ENCODE peak calls at places on chromosomes 4 and X, in four cellular contexts. One of them, this sample, is unnamed.

GRCh38 chrX:9770319-9770718 is 4.7 kb upstream of the GPR143 start:
- DNase-seq in activated naive CD4-positive, alpha-beta T cell treated with anti-CD3 and anti-CD28 coated beads, Interleukin-2, amount 50 U/mL, for 16 hours: no peak
- DNase-seq in left cardiac atrium: no peak
- DNase-seq in LoVo: no peak
- DNase-seq in this sample: no peak

GRCh38 chrX:63664083-63664482 is 120.9 kb downstream of the ARHGEF9 start:
- DNase-seq in LoVo: no peak
- DNase-seq in left cardiac atrium: no peak
- DNase-seq in activated naive CD4-positive, alpha-beta T cell treated with anti-CD3 and anti-CD28 coated beads, Interleukin-2, amount 50 U/mL, for 16 hours: no peak
- DNase-seq in this sample: no peak

GRCh38 chrX:1596676-1597344 is 5.4 kb downstream of the AKAP17A start:
- DNase-seq in activated naive CD4-positive, alpha-beta T cell treated with anti-CD3 and anti-CD28 coated beads, Interleukin-2, amount 50 U/mL, for 16 hours: no peak
- DNase-seq in LoVo: no peak
- DNase-seq in left cardiac atrium: no peak
- DNase-seq in this sample: no peak

GRCh38 chrX:48576108-48576507 is 1.8 kb downstream of the RBM3 start:
- DNase-seq in LoVo: no peak
- DNase-seq in left cardiac atrium: no peak
- DNase-seq in activated naive CD4-positive, alpha-beta T cell treated with anti-CD3 and anti-CD28 coated beads, Interleukin-2, amount 50 U/mL, for 16 hours: no peak
- DNase-seq in this sample: no peak

GRCh38 chrX:123084797-123085196 is 99.3 kb upstream of the GRIA3 start:
- DNase-seq in activated naive CD4-positive, alpha-beta T cell treated with anti-CD3 and anti-CD28 coated beads, Interleukin-2, amount 50 U/mL, for 16 hours: no peak
- DNase-seq in LoVo: no peak
- DNase-seq in left cardiac atrium: no peak
- DNase-seq in this sample: no peak

GRCh38 chr4:70868778-70869177 is 29.1 kb upstream of the GRSF1 start:
- DNase-seq in left cardiac atrium: no peak
- DNase-seq in activated naive CD4-positive, alpha-beta T cell treated with anti-CD3 and anti-CD28 coated beads, Interleukin-2, amount 50 U/mL, for 16 hours: no peak
- DNase-seq in LoVo: no peak
- DNase-seq in this sample: no peak

GRCh38 chr4:68209003-68209402 is 36.5 kb downstream of the TMPRSS11B start:
- DNase-seq in LoVo: no peak
- DNase-seq in activated naive CD4-positive, alpha-beta T cell treated with anti-CD3 and anti-CD28 coated beads, Interleukin-2, amount 50 U/mL, for 16 hours: no peak
- DNase-seq in left cardiac atrium: no peak
- DNase-seq in this sample: no peak

GRCh38 chrX:19625612-19626011 is 110.3 kb upstream of the MAP3K15 start:
- DNase-seq in activated naive CD4-positive, alpha-beta T cell treated with anti-CD3 and anti-CD28 coated beads, Interleukin-2, amount 50 U/mL, for 16 hours: peak; percentile 36
- DNase-seq in LoVo: peak; percentile 12
- DNase-seq in left cardiac atrium: no peak
- DNase-seq in this sample: no peak

GRCh38 chr4:157674699-157675098 is 454.2 kb downstream of the GRIA2 start:
- DNase-seq in left cardiac atrium: no peak
- DNase-seq in LoVo: no peak
- DNase-seq in activated naive CD4-positive, alpha-beta T cell treated with anti-CD3 and anti-CD28 coated beads, Interleukin-2, amount 50 U/mL, for 16 hours: no peak
- DNase-seq in this sample: no peak

GRCh38 chr4:177862541-177863176 is 420.4 kb upstream of the AGA start:
- DNase-seq in activated naive CD4-positive, alpha-beta T cell treated with anti-CD3 and anti-CD28 coated beads, Interleukin-2, amount 50 U/mL, for 16 hours: no peak
- DNase-seq in LoVo: no peak
- DNase-seq in left cardiac atrium: no peak
- DNase-seq in this sample: no peak

GRCh38 chr4:38424171-38424871 is 239.7 kb upstream of the KLF3 start:
- DNase-seq in activated naive CD4-positive, alpha-beta T cell treated with anti-CD3 and anti-CD28 coated beads, Interleukin-2, amount 50 U/mL, for 16 hours: no peak
- DNase-seq in left cardiac atrium: peak; percentile 48
- DNase-seq in LoVo: no peak
- DNase-seq in this sample: no peak

GRCh38 chr4:4995103-4995761 is 24.0 kb downstream of the CYTL1 start:
- DNase-seq in LoVo: peak; percentile 43
- DNase-seq in left cardiac atrium: peak; percentile 80
- DNase-seq in activated naive CD4-positive, alpha-beta T cell treated with anti-CD3 and anti-CD28 coated beads, Interleukin-2, amount 50 U/mL, for 16 hours: peak; percentile 16
- DNase-seq in this sample: peak; percentile 58

GRCh38 chrX:8815460-8816065 is 14.4 kb upstream of the FAM9A start:
- DNase-seq in activated naive CD4-positive, alpha-beta T cell treated with anti-CD3 and anti-CD28 coated beads, Interleukin-2, amount 50 U/mL, for 16 hours: no peak
- DNase-seq in left cardiac atrium: no peak
- DNase-seq in LoVo: peak; percentile 0
- DNase-seq in this sample: peak; percentile 14

GRCh38 chr4:110503588-110504435 is 27.9 kb downstream of the ENPEP start:
- DNase-seq in left cardiac atrium: no peak
- DNase-seq in activated naive CD4-positive, alpha-beta T cell treated with anti-CD3 and anti-CD28 coated beads, Interleukin-2, amount 50 U/mL, for 16 hours: no peak
- DNase-seq in LoVo: no peak
- DNase-seq in this sample: peak; percentile 57

GRCh38 chr4:186104114-186104894 is at the start of gene FAM149A:
- DNase-seq in left cardiac atrium: peak; percentile 30
- DNase-seq in LoVo: peak; percentile 82
- DNase-seq in activated naive CD4-positive, alpha-beta T cell treated with anti-CD3 and anti-CD28 coated beads, Interleukin-2, amount 50 U/mL, for 16 hours: peak; percentile 65
- DNase-seq in this sample: no peak

GRCh38 chr4:38237139-38237538 is 276.9 kb downstream of the PTTG2 start:
- DNase-seq in activated naive CD4-positive, alpha-beta T cell treated with anti-CD3 and anti-CD28 coated beads, Interleukin-2, amount 50 U/mL, for 16 hours: no peak
- DNase-seq in left cardiac atrium: no peak
- DNase-seq in LoVo: peak; percentile 27
- DNase-seq in this sample: no peak

GRCh38 chrX:68735266-68735665 is 87.8 kb downstream of the STARD8 start:
- DNase-seq in activated naive CD4-positive, alpha-beta T cell treated with anti-CD3 and anti-CD28 coated beads, Interleukin-2, amount 50 U/mL, for 16 hours: no peak
- DNase-seq in left cardiac atrium: no peak
- DNase-seq in LoVo: no peak
- DNase-seq in this sample: no peak

GRCh38 chr4:80385397-80386280 is 50.1 kb downstream of the CFAP299 start:
- DNase-seq in activated naive CD4-positive, alpha-beta T cell treated with anti-CD3 and anti-CD28 coated beads, Interleukin-2, amount 50 U/mL, for 16 hours: no peak
- DNase-seq in left cardiac atrium: no peak
- DNase-seq in LoVo: no peak
- DNase-seq in this sample: no peak

GRCh38 chr4:6470502-6471302 is 1.7 kb downstream of the PPP2R2C start:
- DNase-seq in activated naive CD4-positive, alpha-beta T cell treated with anti-CD3 and anti-CD28 coated beads, Interleukin-2, amount 50 U/mL, for 16 hours: no peak
- DNase-seq in LoVo: peak; percentile 72
- DNase-seq in left cardiac atrium: peak; percentile 78
- DNase-seq in this sample: no peak

GRCh38 chr4:6937748-6938147 is 28.1 kb downstream of the TBC1D14 start:
- DNase-seq in left cardiac atrium: no peak
- DNase-seq in LoVo: no peak
- DNase-seq in activated naive CD4-positive, alpha-beta T cell treated with anti-CD3 and anti-CD28 coated beads, Interleukin-2, amount 50 U/mL, for 16 hours: no peak
- DNase-seq in this sample: no peak

GRCh38 chrX:132491191-132491590 is 2.4 kb upstream of the MBNL3 start:
- DNase-seq in LoVo: peak; percentile 51
- DNase-seq in activated naive CD4-positive, alpha-beta T cell treated with anti-CD3 and anti-CD28 coated beads, Interleukin-2, amount 50 U/mL, for 16 hours: no peak
- DNase-seq in left cardiac atrium: no peak
- DNase-seq in this sample: peak; percentile 60

GRCh38 chr4:1500231-1500965 is 94.2 kb upstream of the NKX1-1 start:
- DNase-seq in left cardiac atrium: no peak
- DNase-seq in LoVo: no peak
- DNase-seq in activated naive CD4-positive, alpha-beta T cell treated with anti-CD3 and anti-CD28 coated beads, Interleukin-2, amount 50 U/mL, for 16 hours: no peak
- DNase-seq in this sample: no peak

GRCh38 chr4:34280131-34280530 is 1964.2 kb downstream of the ARAP2 start:
- DNase-seq in activated naive CD4-positive, alpha-beta T cell treated with anti-CD3 and anti-CD28 coated beads, Interleukin-2, amount 50 U/mL, for 16 hours: no peak
- DNase-seq in left cardiac atrium: no peak
- DNase-seq in LoVo: no peak
- DNase-seq in this sample: no peak

GRCh38 chr4:43651991-43652390 is 759.5 kb downstream of the GRXCR1 start:
- DNase-seq in LoVo: no peak
- DNase-seq in left cardiac atrium: no peak
- DNase-seq in activated naive CD4-positive, alpha-beta T cell treated with anti-CD3 and anti-CD28 coated beads, Interleukin-2, amount 50 U/mL, for 16 hours: no peak
- DNase-seq in this sample: no peak

GRCh38 chr4:59612235-59612634 is 1587.9 kb upstream of the ADGRL3 start:
- DNase-seq in LoVo: no peak
- DNase-seq in activated naive CD4-positive, alpha-beta T cell treated with anti-CD3 and anti-CD28 coated beads, Interleukin-2, amount 50 U/mL, for 16 hours: no peak
- DNase-seq in left cardiac atrium: no peak
- DNase-seq in this sample: no peak

GRCh38 chr4:174211611-174212044 is 71.8 kb downstream of the FBXO8 start:
- DNase-seq in LoVo: no peak
- DNase-seq in left cardiac atrium: no peak
- DNase-seq in activated naive CD4-positive, alpha-beta T cell treated with anti-CD3 and anti-CD28 coated beads, Interleukin-2, amount 50 U/mL, for 16 hours: no peak
- DNase-seq in this sample: no peak

GRCh38 chr4:123784626-123785025 is 388.0 kb downstream of the SPRY1 start:
- DNase-seq in activated naive CD4-positive, alpha-beta T cell treated with anti-CD3 and anti-CD28 coated beads, Interleukin-2, amount 50 U/mL, for 16 hours: no peak
- DNase-seq in left cardiac atrium: no peak
- DNase-seq in LoVo: no peak
- DNase-seq in this sample: no peak

GRCh38 chrX:136064661-136065043 is 79.4 kb downstream of the SLC9A6 start:
- DNase-seq in left cardiac atrium: no peak
- DNase-seq in activated naive CD4-positive, alpha-beta T cell treated with anti-CD3 and anti-CD28 coated beads, Interleukin-2, amount 50 U/mL, for 16 hours: no peak
- DNase-seq in LoVo: no peak
- DNase-seq in this sample: no peak

GRCh38 chr4:109820563-109820962 is 5.0 kb downstream of the GAR1 start:
- DNase-seq in activated naive CD4-positive, alpha-beta T cell treated with anti-CD3 and anti-CD28 coated beads, Interleukin-2, amount 50 U/mL, for 16 hours: no peak
- DNase-seq in left cardiac atrium: no peak
- DNase-seq in LoVo: no peak
- DNase-seq in this sample: no peak

GRCh38 chr4:85496146-85496849 is 21.3 kb downstream of the ARHGAP24 start:
- DNase-seq in activated naive CD4-positive, alpha-beta T cell treated with anti-CD3 and anti-CD28 coated beads, Interleukin-2, amount 50 U/mL, for 16 hours: no peak
- DNase-seq in left cardiac atrium: no peak
- DNase-seq in LoVo: no peak
- DNase-seq in this sample: no peak

GRCh38 chr4:121270384-121270783 is 106.3 kb upstream of the TNIP3 start:
- DNase-seq in LoVo: no peak
- DNase-seq in activated naive CD4-positive, alpha-beta T cell treated with anti-CD3 and anti-CD28 coated beads, Interleukin-2, amount 50 U/mL, for 16 hours: no peak
- DNase-seq in left cardiac atrium: no peak
- DNase-seq in this sample: no peak

GRCh38 chr4:69120869-69121268 is 24.6 kb downstream of the UGT2B7 start:
- DNase-seq in LoVo: no peak
- DNase-seq in left cardiac atrium: no peak
- DNase-seq in activated naive CD4-positive, alpha-beta T cell treated with anti-CD3 and anti-CD28 coated beads, Interleukin-2, amount 50 U/mL, for 16 hours: no peak
- DNase-seq in this sample: no peak

GRCh38 chr4:78379040-78379439 is 172.5 kb upstream of the ANXA3 start:
- DNase-seq in LoVo: no peak
- DNase-seq in activated naive CD4-positive, alpha-beta T cell treated with anti-CD3 and anti-CD28 coated beads, Interleukin-2, amount 50 U/mL, for 16 hours: no peak
- DNase-seq in left cardiac atrium: no peak
- DNase-seq in this sample: peak; percentile 9

GRCh38 chr4:140755811-140756291 is 334 bp downstream of the TBC1D9 start:
- DNase-seq in activated naive CD4-positive, alpha-beta T cell treated with anti-CD3 and anti-CD28 coated beads, Interleukin-2, amount 50 U/mL, for 16 hours: no peak
- DNase-seq in LoVo: peak; percentile 27
- DNase-seq in left cardiac atrium: peak; percentile 67
- DNase-seq in this sample: no peak

This sample was measured in DND-41.